ENCODE peak calls at places on chromosomes 3 and 15, in six cellular contexts. I, T, P, V, L and H are unnamed samples.

GRCh38 chr3:55246016-55246415 is 241.1 kb downstream of the WNT5A start:
- DNase-seq in I (peak), T (no peak), P (no peak), V (peak), L (no peak), H (no peak)

GRCh38 chr15:68431792-68432401 is at the start of gene ITGA11:
- DNase-seq in I (peak), T (peak), P (peak), V (no peak), L (no peak), H (peak)

GRCh38 chr3:12479919-12480425 is 4.3 kb upstream of the TSEN2 start:
- DNase-seq in I (peak), T (peak), P (peak), V (no peak), L (peak), H (no peak)

GRCh38 chr3:136547293-136547692 is 204.9 kb downstream of the STAG1 start:
- DNase-seq in I (no peak), T (no peak), P (peak), V (no peak), L (no peak), H (no peak)

GRCh38 chr15:44738340-44738984 is 2.1 kb downstream of the TRIM69 start:
- DNase-seq in I (peak), T (no peak), P (peak), V (no peak), L (peak), H (no peak)

GRCh38 chr3:160401301-160402095 is 2.0 kb downstream of the SMC4 start:
- DNase-seq in I (peak), T (peak), P (peak), V (peak), L (peak), H (no peak)

GRCh38 chr15:94177112-94177511 is 54.2 kb upstream of the MCTP2 start:
- DNase-seq in I (no peak), T (no peak), P (no peak), V (no peak), L (no peak), H (no peak)

GRCh38 chr3:31490502-31490901 is 42.2 kb upstream of the STT3B start:
- DNase-seq in I (no peak), T (no peak), P (no peak), V (no peak), L (no peak), H (no peak)

GRCh38 chr15:79431636-79432344 is at the start of gene MINAR1:
- DNase-seq in I (peak), T (no peak), P (peak), V (no peak), L (no peak), H (no peak)

GRCh38 chr3:188052229-188052965 is 101.6 kb upstream of the LPP start:
- DNase-seq in I (peak), T (peak), P (no peak), V (no peak), L (no peak), H (no peak)

GRCh38 chr15:64845183-64845611 is 3.5 kb downstream of the PLEKHO2 start:
- DNase-seq in I (peak), T (peak), P (no peak), V (no peak), L (no peak), H (no peak)

GRCh38 chr3:60010778-60011177 is 961.0 kb upstream of the CFAP20DC start:
- DNase-seq in I (no peak), T (no peak), P (no peak), V (no peak), L (no peak), H (no peak)

GRCh38 chr15:88476635-88477038 is 9.1 kb downstream of the MRPS11 start:
- DNase-seq in I (peak), T (peak), P (peak), V (no peak), L (peak), H (no peak)

GRCh38 chr3:31968391-31968926 is 12.6 kb downstream of the OSBPL10 start:
- DNase-seq in I (peak), T (no peak), P (peak), V (no peak), L (no peak), H (no peak)

GRCh38 chr3:45034612-45035252 is 8.6 kb downstream of the CLEC3B start:
- DNase-seq in I (no peak), T (peak), P (no peak), V (no peak), L (no peak), H (no peak)

GRCh38 chr3:27758083-27758482 is 36.0 kb upstream of the EOMES start:
- DNase-seq in I (peak), T (no peak), P (peak), V (peak), L (no peak), H (no peak)

GRCh38 chr3:52022323-52023100 is 26.8 kb upstream of the RPL29 start:
- DNase-seq in I (no peak), T (peak), P (no peak), V (no peak), L (no peak), H (no peak)

GRCh38 chr3:144011251-144011799 is 39.7 kb downstream of the DIPK2A start:
- DNase-seq in I (no peak), T (no peak), P (no peak), V (no peak), L (no peak), H (no peak)

GRCh38 chr3:194608981-194609380 is 24.2 kb downstream of the TMEM44 start:
- DNase-seq in I (no peak), T (no peak), P (no peak), V (no peak), L (no peak), H (no peak)

GRCh38 chr3:58487140-58487886 is 4.6 kb upstream of the KCTD6 start:
- DNase-seq in I (peak), T (peak), P (peak), V (peak), L (peak), H (no peak)

GRCh38 chr3:114480442-114480841 is 186.6 kb downstream of the TIGIT start:
- DNase-seq in I (peak), T (no peak), P (peak), V (peak), L (no peak), H (no peak)

GRCh38 chr15:57461541-57461940 is 85.2 kb downstream of the CGNL1 start:
- DNase-seq in I (no peak), T (no peak), P (no peak), V (no peak), L (no peak), H (no peak)

GRCh38 chr3:127464642-127465041 is 125.9 kb downstream of the TPRA1 start:
- DNase-seq in I (no peak), T (no peak), P (no peak), V (no peak), L (no peak), H (no peak)

GRCh38 chr3:116253511-116253910 is 191.8 kb downstream of the LSAMP start:
- DNase-seq in I (no peak), T (no peak), P (no peak), V (no peak), L (no peak), H (no peak)

GRCh38 chr3:94416768-94417167 is 353.9 kb downstream of the NSUN3 start:
- DNase-seq in I (no peak), T (no peak), P (no peak), V (no peak), L (no peak), H (no peak)

GRCh38 chr15:69193948-69194827 is 33.8 kb downstream of the GLCE start:
- DNase-seq in I (peak), T (no peak), P (peak), V (peak), L (no peak), H (no peak)

GRCh38 chr3:149554826-149555225 is 80.3 kb downstream of the TM4SF4 start:
- DNase-seq in I (peak), T (peak), P (peak), V (no peak), L (no peak), H (no peak)

GRCh38 chr3:114451561-114452018 is 157.8 kb downstream of the TIGIT start:
- DNase-seq in I (peak), T (peak), P (no peak), V (no peak), L (no peak), H (no peak)

GRCh38 chr3:194637541-194638400 is 4.6 kb upstream of the TMEM44 start:
- DNase-seq in I (no peak), T (no peak), P (no peak), V (no peak), L (no peak), H (peak)

DNA sequence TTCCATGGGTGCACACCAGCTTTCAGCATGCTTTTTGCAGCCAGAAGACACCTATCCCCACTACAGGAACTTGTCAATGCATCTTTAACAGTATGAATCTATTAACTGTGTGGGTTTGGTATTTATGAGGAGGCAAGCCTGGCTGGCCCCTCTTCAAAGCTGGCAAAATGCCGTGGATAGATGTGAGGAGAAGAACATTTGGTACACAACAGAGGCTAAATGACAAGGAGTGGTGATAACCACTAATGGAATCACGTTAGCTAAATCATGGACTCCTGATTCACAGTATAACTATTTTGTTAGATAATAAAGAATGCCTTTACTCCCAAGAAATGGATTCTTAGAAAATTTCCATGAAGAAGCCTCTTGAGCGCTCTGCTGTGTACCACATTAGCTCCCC is 187.2 kb downstream of the CLSTN2 start:
- DNase-seq in I (no peak), T (no peak), P (no peak), V (no peak), L (no peak), H (no peak)
- H3K4me3 ChIP-seq in I (no peak), T (no peak), P (no peak), V (no peak), L (no peak), H (no peak)

GRCh38 chr3:119649764-119650163 is 10.6 kb downstream of the POPDC2 start:
- DNase-seq in I (peak), T (no peak), P (no peak), V (no peak), L (no peak), H (no peak)
- H3K4me3 ChIP-seq in I (no peak), T (peak), P (no peak), V (no peak), L (no peak), H (no peak)

GRCh38 chr3:64687381-64687780 is 419 bp downstream of the ADAMTS9 start:
- DNase-seq in I (no peak), T (no peak), P (no peak), V (no peak), L (no peak), H (no peak)
- H3K4me3 ChIP-seq in I (peak), T (peak), P (peak), V (peak), L (no peak), H (peak)

DNA sequence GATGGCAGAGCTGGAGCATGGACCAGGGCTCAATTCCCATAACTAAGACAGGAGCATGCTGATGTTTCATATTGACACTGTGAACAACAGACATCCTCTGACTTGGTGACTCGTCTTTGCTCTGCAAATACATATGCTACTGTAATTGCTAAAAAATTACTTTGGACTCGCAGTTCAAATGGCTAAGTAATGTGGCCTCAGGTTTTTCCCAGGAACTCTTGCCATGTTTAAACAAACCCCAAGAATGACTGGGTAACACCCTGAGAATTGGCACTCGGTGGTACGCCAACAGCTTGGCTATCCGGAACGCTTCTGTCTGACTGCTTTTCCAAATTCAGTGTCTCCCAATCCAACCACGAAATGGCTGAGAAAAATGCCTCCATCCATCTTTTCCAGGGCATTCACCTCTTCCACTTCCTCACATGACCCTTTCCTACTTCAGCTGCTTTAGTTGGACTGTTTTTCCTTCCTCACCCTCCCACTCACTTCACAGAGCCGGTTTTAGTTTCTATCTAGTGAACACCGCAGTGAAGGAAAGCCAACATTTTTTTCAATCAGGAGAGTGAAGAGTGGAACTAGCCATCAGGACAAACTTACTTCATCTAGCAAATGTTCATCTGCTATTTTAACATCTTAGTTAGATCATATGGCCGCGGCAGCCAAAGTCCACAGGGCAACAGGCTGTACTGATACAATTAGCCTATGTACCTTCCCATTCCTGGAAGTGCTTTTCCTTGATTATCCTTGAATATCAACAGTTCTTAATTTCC is 456.5 kb upstream of the THBS1 start:
- DNase-seq in I (peak), T (no peak), P (peak), V (peak), L (no peak), H (no peak)
- H3K4me3 ChIP-seq in I (no peak), T (no peak), P (no peak), V (no peak), L (no peak), H (no peak)

GRCh38 chr3:175670572-175670971 is 811.4 kb downstream of the NAALADL2 start:
- DNase-seq in I (no peak), T (no peak), P (no peak), V (no peak), L (no peak), H (no peak)

GRCh38 chr3:175668300-175668699 is 809.2 kb downstream of the NAALADL2 start:
- DNase-seq in I (no peak), T (no peak), P (no peak), V (no peak), L (no peak), H (no peak)

GRCh38 chr3:175672119-175672689 is 813.1 kb downstream of the NAALADL2 start:
- DNase-seq in I (peak), T (no peak), P (peak), V (peak), L (no peak), H (no peak)
- H3K4me3 ChIP-seq in I (peak), T (peak), P (peak), V (peak), L (no peak), H (peak)

GRCh38 chr15:63701365-63701764 is 104.2 kb downstream of the FBXL22 start:
- DNase-seq in I (no peak), T (peak), P (no peak), V (no peak), L (no peak), H (no peak)
- H3K4me3 ChIP-seq in I (no peak), T (no peak), P (no peak), V (no peak), L (no peak), H (no peak)

GRCh38 chr15:76056931-76057330 is 2.9 kb upstream of the TMEM266 start:
- DNase-seq in I (no peak), T (no peak), P (no peak), V (no peak), L (no peak), H (no peak)
- H3K4me3 ChIP-seq in I (no peak), T (no peak), P (no peak), V (no peak), L (no peak), H (no peak)

DNA sequence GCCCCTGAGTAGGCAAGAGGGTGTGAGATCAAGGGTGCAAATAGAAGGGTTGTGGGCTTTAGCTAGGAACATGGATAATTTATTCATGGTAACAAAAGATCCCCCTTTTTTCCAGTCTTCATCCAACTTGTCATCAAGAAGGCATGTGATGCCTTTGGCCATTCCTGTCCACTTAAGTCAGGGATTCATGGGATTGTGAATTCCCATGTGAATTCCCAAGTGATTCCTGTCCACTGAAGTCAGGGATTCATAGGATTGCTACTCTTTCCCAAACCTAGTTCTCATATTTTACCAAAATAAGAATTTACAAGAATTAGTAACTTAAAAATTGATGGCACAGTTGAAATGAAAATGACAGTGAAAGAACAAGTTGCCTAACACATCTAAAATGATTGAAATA is 40.8 kb downstream of the HMG20A start:
- DNase-seq in I (no peak), T (no peak), P (peak), V (no peak), L (no peak), H (no peak)
- H3K4me3 ChIP-seq in I (no peak), T (no peak), P (no peak), V (no peak), L (no peak), H (no peak)

GRCh38 chr3:190695225-190695624 is 167.3 kb downstream of the GMNC start:
- DNase-seq in I (no peak), T (no peak), P (no peak), V (no peak), L (no peak), H (no peak)
- H3K4me3 ChIP-seq in I (no peak), T (no peak), P (no peak), V (no peak), L (no peak), H (no peak)